ENCODE peak calls at places on chromosomes 16 and 17, in five cellular contexts. Q is K562, D is HepG2, K is H1, P is GM12878. N is an unnamed sample.

GRCh38 chr17:61442878-61443474 is 9.2 kb upstream of the TBX4 start:
- DNase-seq in Q (no peak), K (no peak), P (no peak), D (no peak), N (no peak)

GRCh38 chr17:75147878-75148546 is 6.3 kb downstream of the JPT1 start:
- DNase-seq in D (no peak), K (no peak), P (no peak), Q (no peak), N (no peak)

GRCh38 chr16:8572919-8573724 is 17.2 kb downstream of the TMEM114 start:
- DNase-seq in P (no peak), D (peak; percentile 61), K (no peak), Q (peak; percentile 47), N (peak; percentile 55)

GRCh38 chr16:78676351-78676750 is 576.9 kb downstream of the WWOX start:
- DNase-seq in D (no peak), K (no peak), P (no peak), Q (no peak), N (no peak)

GRCh38 chr16:70740174-70740918 is 54.5 kb upstream of the MTSS2 start:
- DNase-seq in P (no peak), K (no peak), Q (no peak), D (peak; percentile 43), N (no peak)

GRCh38 chr17:14052886-14053615 is 16.3 kb upstream of the COX10 start:
- DNase-seq in D (peak; percentile 84), Q (no peak), P (no peak), K (no peak), N (no peak)

GRCh38 chr17:82370471-82371332 is 863 bp upstream of the UTS2R start:
- DNase-seq in Q (no peak), D (no peak), P (no peak), K (no peak), N (no peak)

GRCh38 chr17:77675816-77676799 is 282.4 kb upstream of the TNRC6C start:
- DNase-seq in D (no peak), P (no peak), Q (no peak), K (no peak), N (no peak)

GRCh38 chr17:27443491-27443890 is 12.8 kb upstream of the KSR1 start:
- DNase-seq in D (no peak), K (no peak), Q (no peak), P (no peak), N (no peak)

GRCh38 chr16:20300312-20301097 is 26.8 kb downstream of the GP2 start:
- DNase-seq in K (peak; percentile 47), D (peak; percentile 71), Q (peak; percentile 74), P (peak; percentile 46), N (peak; percentile 64)

GRCh38 chr17:53227101-53227500 is 595.6 kb upstream of the KIF2B start:
- DNase-seq in D (no peak), Q (no peak), K (no peak), P (no peak), N (no peak)

GRCh38 chr17:46770818-46771600 is 47.5 kb downstream of the WNT3 start:
- DNase-seq in Q (peak; percentile 72), K (no peak), D (peak; percentile 50), P (no peak), N (peak; percentile 52)

GRCh38 chr16:490768-491167 is 36.7 kb upstream of the CAPN15 start:
- DNase-seq in K (no peak), P (no peak), Q (no peak), D (no peak), N (no peak)

GRCh38 chr17:57186231-57187019 is 69.9 kb upstream of the MSI2 start:
- DNase-seq in D (no peak), Q (no peak), K (no peak), P (no peak), N (no peak)

GRCh38 chr16:46582313-46582712 is 38.9 kb downstream of the SHCBP1 start:
- DNase-seq in D (no peak), P (no peak), Q (peak; percentile 20), K (no peak), N (no peak)

GRCh38 chr16:86502856-86503748 is 7.2 kb upstream of the FOXF1 start:
- DNase-seq in D (no peak), K (no peak), Q (no peak), P (no peak), N (no peak)

GRCh38 chr17:32331243-32332040 is 10.5 kb downstream of the C17orf75 start:
- DNase-seq in P (no peak), K (no peak), D (no peak), Q (no peak), N (no peak)

GRCh38 chr16:1443403-1443973 is 868 bp downstream of the CCDC154 start:
- DNase-seq in K (no peak), D (no peak), Q (no peak), P (no peak), N (no peak)

GRCh38 chr17:31390426-31390747 is 1.1 kb upstream of the RAB11FIP4 start:
- DNase-seq in Q (no peak), K (no peak), D (no peak), P (no peak), N (no peak)

GRCh38 chr17:83080641-83081560 is 1.5 kb downstream of the METRNL start:
- DNase-seq in Q (peak; percentile 49), K (no peak), D (no peak), P (no peak), N (no peak)

GRCh38 chr16:83974475-83974874 is 6.4 kb downstream of the NECAB2 start:
- DNase-seq in Q (no peak), K (no peak), P (no peak), D (no peak), N (no peak)

GRCh38 chr17:67076290-67076689 is 31.9 kb downstream of the CACNG1 start:
- DNase-seq in P (no peak), Q (no peak), D (peak; percentile 73), K (no peak), N (no peak)

GRCh38 chr17:18070861-18071340 is 16.8 kb upstream of the DRG2 start:
- DNase-seq in P (no peak), K (no peak), D (no peak), Q (peak; percentile 69), N (no peak)

GRCh38 chr16:19393226-19394074 is 24.2 kb upstream of the TMC5 start:
- DNase-seq in P (no peak), K (no peak), D (no peak), Q (peak; percentile 76), N (no peak)

GRCh38 chr17:50949128-50950001 is 83.2 kb upstream of the TOB1 start:
- DNase-seq in Q (no peak), P (no peak), K (no peak), D (no peak), N (no peak)

GRCh38 chr17:2060681-2061440 is 6.0 kb downstream of the HIC1 start:
- DNase-seq in P (no peak), Q (no peak), K (no peak), D (no peak), N (no peak)

DNA sequence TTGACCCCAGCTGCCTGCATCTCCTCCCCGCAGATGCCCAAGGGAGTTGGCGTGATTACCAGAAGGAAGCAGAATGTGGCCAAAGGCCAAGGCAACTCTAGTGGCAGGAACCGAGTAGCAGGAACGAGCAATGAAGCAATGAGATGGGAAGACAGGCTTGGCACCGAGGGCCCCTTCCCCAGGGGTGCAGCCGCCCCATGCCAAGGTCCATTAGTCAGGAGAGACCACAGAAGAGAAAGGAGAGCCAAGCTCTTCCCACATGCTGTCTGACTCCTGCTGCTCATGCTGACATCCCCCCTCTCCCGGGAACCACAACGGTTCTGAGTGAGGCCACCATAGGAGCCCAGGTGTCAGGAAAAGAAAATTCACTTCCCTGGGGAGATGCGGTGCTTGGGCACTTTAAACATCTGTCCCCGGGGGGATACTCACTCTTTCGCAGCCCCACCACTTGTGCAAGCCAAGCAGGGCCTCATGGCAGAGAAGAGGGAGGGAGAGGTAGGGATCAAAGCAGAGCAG is 67.4 kb downstream of the MYO18A start:
- DNase-seq in K (no peak), P (no peak), D (no peak), Q (no peak), N (no peak)
- TF ChIP-seq ATF2 in K (no peak), P (no peak), D (no peak), Q (no peak), N (no peak)

DNA sequence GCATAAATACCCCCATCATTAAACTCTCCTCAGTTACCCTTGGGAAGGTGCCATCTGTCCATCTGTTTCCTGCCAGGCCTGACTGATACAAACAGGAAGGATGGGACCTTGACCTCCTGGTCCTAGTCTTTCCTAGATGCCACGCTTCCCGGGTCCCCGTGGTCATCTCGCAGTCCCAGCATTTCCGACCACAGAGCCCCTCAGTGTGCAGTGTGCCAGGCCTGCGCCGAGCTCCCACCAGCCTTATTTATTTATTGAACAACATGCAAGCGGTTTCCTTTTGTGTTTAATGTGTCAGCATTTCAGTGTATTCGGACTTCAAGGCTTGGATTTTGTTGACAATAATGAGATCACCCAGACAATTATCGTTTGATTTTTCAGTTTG is 45.6 kb upstream of the NKD1 start:
- DNase-seq in K (no peak), D (peak; percentile 87), P (no peak), Q (no peak), N (no peak)
- TF ChIP-seq ATF2 in K (no peak), D (no peak), P (no peak), Q (no peak), N (no peak)

DNA sequence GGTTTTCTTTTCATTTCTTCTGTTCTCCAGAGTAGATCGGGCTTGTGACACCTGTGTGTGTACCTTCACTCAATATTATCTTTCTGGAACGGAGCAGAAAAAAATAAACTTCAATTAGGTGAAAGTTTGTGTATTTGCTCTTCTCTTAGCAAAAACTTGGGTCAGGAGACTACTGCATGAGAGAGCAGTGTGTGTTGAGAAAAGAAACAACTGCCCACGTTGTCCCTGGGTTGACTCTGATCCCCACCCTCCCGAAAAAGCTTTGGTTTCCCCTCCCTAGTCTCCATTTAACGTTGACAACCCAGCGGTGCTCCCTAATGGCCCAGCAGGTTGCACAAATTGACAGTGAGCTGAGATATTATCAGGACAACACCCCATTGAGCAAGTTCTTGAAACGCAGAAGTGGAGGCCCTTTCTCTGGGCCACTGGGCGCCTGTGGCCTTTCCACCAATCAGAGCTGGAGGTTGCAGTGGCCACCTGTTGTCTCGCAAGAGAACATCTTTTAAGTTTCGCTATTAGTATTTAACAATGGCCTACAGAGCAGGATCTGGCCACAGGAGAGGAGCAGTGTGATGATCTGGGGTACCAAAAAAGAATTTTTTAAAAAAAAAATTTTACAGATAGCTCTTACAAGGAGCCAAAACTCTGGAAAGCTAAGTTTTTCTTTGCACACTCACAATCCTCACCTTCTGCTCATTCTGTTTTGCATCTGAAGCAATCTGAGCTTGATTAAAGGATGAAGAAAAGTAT is 1.5 kb upstream of the TOX3 start:
- DNase-seq in Q (no peak), D (peak; percentile 75), P (no peak), K (no peak), N (peak; percentile 24)
- TF ChIP-seq ATF2 in Q (no peak), D (no peak), P (no peak), K (no peak), N (no peak)

DNA sequence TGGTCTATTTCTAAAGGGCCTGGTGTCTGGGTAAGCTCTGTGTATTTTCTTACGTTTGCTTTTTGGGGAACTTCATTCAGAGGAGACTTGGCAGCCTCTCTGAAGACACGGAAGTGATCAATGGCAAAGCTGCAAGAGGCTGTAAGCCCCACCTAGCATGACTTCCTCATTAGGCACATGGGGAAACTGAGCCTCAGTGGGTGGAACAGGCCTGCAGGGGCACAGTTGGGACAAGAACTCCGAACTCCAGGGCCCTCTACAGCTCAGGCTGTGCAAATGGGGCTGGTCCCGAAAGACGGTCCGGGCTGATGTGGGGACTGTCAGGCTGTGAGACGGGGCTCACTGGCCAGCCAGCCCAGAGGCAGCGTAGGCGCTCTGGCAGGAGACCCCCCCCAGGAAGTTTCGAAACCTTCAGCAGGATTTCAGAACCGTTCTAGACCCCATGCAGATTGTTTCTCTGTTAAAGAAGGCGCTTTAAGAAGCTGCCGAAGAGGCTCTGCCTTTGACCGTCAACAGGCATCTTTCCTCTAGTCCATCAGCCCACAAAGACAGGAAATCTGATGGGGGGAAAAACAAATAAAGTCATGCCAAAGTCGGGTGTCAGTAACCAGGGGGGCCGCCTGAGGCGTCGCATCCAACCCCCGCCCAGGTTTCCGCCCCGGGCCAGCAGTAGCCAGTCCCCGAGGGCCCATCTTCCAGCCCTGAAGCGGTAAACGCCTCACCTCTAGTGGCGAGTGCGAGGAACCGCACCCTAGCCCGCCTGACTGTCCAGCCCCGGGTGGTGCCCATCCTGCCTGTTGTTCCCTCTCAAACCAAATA is 79.8 kb upstream of the TBC1D3K start:
- DNase-seq in P (no peak), D (peak; percentile 56), Q (peak; percentile 67), K (peak; percentile 29), N (peak; percentile 88)
- TF ChIP-seq ATF2 in P (no peak), D (no peak), Q (no peak), K (no peak), N (no peak)